ENCODE peak calls at places on chromosomes 2 and 18, in eight cellular contexts. N is HEK293T, G is neural progenitor cell, H is HT1080, X is IMR-90, F is T-helper 17 cell, J is astrocyte of the cerebellum, R is ACHN. U is an unnamed sample.
A peak's percentile ranks its signal among the peaks of the same experiment; 100 is the strongest.

GRCh38 chr2:41999882-42000281 is 47.9 kb upstream of the PKDCC start:
- DNase-seq in N (no peak), G (no peak), H (no peak), X (no peak), F (no peak), J (no peak), R (no peak), U (no peak)

GRCh38 chr2:191347881-191348280 is 102.7 kb downstream of the MYO1B start:
- DNase-seq in N (no peak), G (no peak), H (peak; percentile 62), X (peak; percentile 84), F (no peak), J (no peak), R (no peak), U (no peak)

GRCh38 chr2:181949047-181949446 is 36.6 kb upstream of the PPP1R1C start:
- DNase-seq in N (no peak), G (no peak), H (peak; percentile 10), X (peak; percentile 37), F (no peak), J (no peak), R (no peak), U (no peak)

GRCh38 chr2:151159109-151159690 is 102.5 kb downstream of the RBM43 start:
- DNase-seq in N (no peak), G (peak; percentile 49), H (no peak), X (peak; percentile 17), F (no peak), J (peak; percentile 36), R (no peak), U (no peak)

GRCh38 chr18:55116855-55117254 is 157.6 kb upstream of the CCDC68 start:
- DNase-seq in N (no peak), G (no peak), H (no peak), X (no peak), F (no peak), J (no peak), R (no peak), U (no peak)

GRCh38 chr2:187942876-187943275 is 348.8 kb upstream of the GULP1 start:
- DNase-seq in N (no peak), G (no peak), H (no peak), X (no peak), F (no peak), J (no peak), R (no peak), U (no peak)

GRCh38 chr18:70195852-70196434 is 9.5 kb downstream of the RTTN start:
- DNase-seq in N (peak; percentile 16), G (peak; percentile 47), H (peak; percentile 39), X (peak; percentile 70), F (no peak), J (peak; percentile 41), R (peak; percentile 53), U (peak; percentile 63)

GRCh38 chr2:219567791-219568361 is 3.5 kb downstream of the OBSL1 start:
- DNase-seq in N (no peak), G (no peak), H (no peak), X (no peak), F (no peak), J (no peak), R (no peak), U (no peak)

GRCh38 chr2:82316573-82317371 is 2012.2 kb upstream of the LRRTM1 start:
- DNase-seq in N (no peak), G (no peak), H (no peak), X (no peak), F (no peak), J (no peak), R (no peak), U (no peak)

U was measured in SK-MEL-5.